ENCODE peak calls at places on chromosomes 3 and 15, in four cellular contexts. C is omental fat pad; H is suprapubic skin; L is effector memory CD4-positive, alpha-beta T cell. K is an unnamed sample.

GRCh38 chr3:21294768-21295167 is 456.2 kb downstream of the ZNF385D start:
- DNase-seq in C (no peak), H (no peak), L (no peak), K (no peak)

GRCh38 chr3:61117045-61117898 is 134.0 kb downstream of the FHIT start:
- DNase-seq in C (no peak), H (no peak), L (no peak), K (no peak)

GRCh38 chr3:71725279-71725991 is at the start of gene EIF4E3:
- DNase-seq in L (peak; percentile 27), C (no peak), H (peak; percentile 71), K (no peak)

GRCh38 chr15:92882697-92883642 is 17.2 kb upstream of the CHD2 start:
- DNase-seq in L (no peak), H (peak; percentile 74), C (no peak), K (no peak)

GRCh38 chr3:36175916-36176461 is 204.3 kb upstream of the STAC start:
- DNase-seq in C (no peak), H (no peak), L (no peak), K (no peak)

GRCh38 chr3:101973163-101973505 is 123.8 kb downstream of the NFKBIZ start:
- DNase-seq in C (no peak), L (no peak), H (no peak), K (no peak)

GRCh38 chr3:81554805-81555204 is 206.6 kb downstream of the GBE1 start:
- DNase-seq in C (no peak), L (no peak), H (no peak), K (no peak)

GRCh38 chr3:183583331-183584245 is 28.1 kb upstream of the KLHL6 start:
- DNase-seq in H (no peak), C (no peak), L (no peak), K (no peak)

GRCh38 chr15:62389887-62390792 is 225.1 kb upstream of the C2CD4B start:
- DNase-seq in H (peak; percentile 69), C (no peak), L (no peak), K (no peak)

GRCh38 chr15:31145271-31145911 is 43.9 kb upstream of the TRPM1 start:
- DNase-seq in C (no peak), H (no peak), L (no peak), K (no peak)

GRCh38 chr15:80265021-80265420 is 13.0 kb upstream of the CTXND1 start:
- DNase-seq in C (no peak), L (no peak), H (no peak), K (no peak)

GRCh38 chr3:100725935-100726334 is 16.6 kb downstream of the TFG start:
- DNase-seq in H (no peak), C (no peak), L (no peak), K (no peak)

GRCh38 chr3:128322030-128323022 is 144.4 kb downstream of the DNAJB8 start:
- DNase-seq in L (no peak), H (no peak), C (no peak), K (no peak)

GRCh38 chr15:27831384-27832262 is 267.5 kb downstream of the OCA2 start:
- DNase-seq in C (no peak), H (no peak), L (no peak), K (no peak)

GRCh38 chr3:169634618-169635236 is 28.8 kb downstream of the MECOM start:
- DNase-seq in C (no peak), H (no peak), L (no peak), K (no peak)

GRCh38 chr15:34976073-34976472 is 6.5 kb upstream of the AQR start:
- DNase-seq in H (no peak), L (no peak), C (no peak), K (no peak)

GRCh38 chr3:132549890-132550578 is 47.0 kb upstream of the ACKR4 start:
- DNase-seq in C (no peak), H (no peak), L (no peak), K (peak; percentile 9)

GRCh38 chr3:37171144-37171543 is 3.2 kb downstream of the LRRFIP2 start:
- DNase-seq in L (no peak), H (no peak), C (no peak), K (no peak)

GRCh38 chr3:50133283-50133615 is 21.9 kb upstream of the SEMA3F start:
- DNase-seq in L (no peak), H (no peak), C (no peak), K (no peak)

GRCh38 chr15:81887913-81888312 is 157.9 kb downstream of the MEX3B start:
- DNase-seq in L (no peak), H (no peak), C (no peak), K (no peak)

GRCh38 chr15:57708047-57708446 is 1.5 kb downstream of the POLR2M start:
- DNase-seq in H (no peak), L (no peak), C (no peak), K (no peak)

GRCh38 chr3:8387591-8387990 is 114.0 kb upstream of the LMCD1 start:
- DNase-seq in L (no peak), C (no peak), H (no peak), K (no peak)

GRCh38 chr15:80844011-80844732 is 65.0 kb downstream of the CEMIP start:
- DNase-seq in H (no peak), C (no peak), L (no peak), K (no peak)

GRCh38 chr3:181210275-181210674 is 220.7 kb upstream of the DNAJC19 start:
- DNase-seq in C (no peak), L (no peak), H (no peak), K (no peak)

GRCh38 chr3:194313642-194314430 is 37.3 kb downstream of the CPN2 start:
- DNase-seq in H (peak; percentile 87), C (no peak), L (no peak), K (no peak)

GRCh38 chr3:47035645-47036044 is 56.2 kb downstream of the NBEAL2 start:
- DNase-seq in C (no peak), H (no peak), L (no peak), K (no peak)

GRCh38 chr15:92683511-92683834 is 27.9 kb upstream of the FAM174B start:
- DNase-seq in H (no peak), C (no peak), L (no peak), K (no peak)

GRCh38 chr3:46280105-46280797 is 38.0 kb downstream of the CCR3 start:
- DNase-seq in L (peak; percentile 35), C (peak; percentile 45), H (no peak), K (no peak)

GRCh38 chr3:60703008-60703407 is 548.2 kb downstream of the FHIT start:
- DNase-seq in L (no peak), H (no peak), C (no peak), K (no peak)

GRCh38 chr3:178761024-178761423 is 224.8 kb downstream of the KCNMB2 start:
- DNase-seq in L (no peak), H (no peak), C (no peak), K (no peak)

GRCh38 chr3:112401617-112402016 is 68.7 kb downstream of the CD200 start:
- DNase-seq in L (no peak), C (no peak), H (no peak), K (no peak)

GRCh38 chr3:17310983-17311382 is 426.2 kb downstream of the PLCL2 start:
- DNase-seq in L (no peak), H (no peak), C (no peak), K (no peak)

GRCh38 chr3:53230789-53231188 is 25.0 kb downstream of the TKT start:
- DNase-seq in C (no peak), L (no peak), H (no peak), K (no peak)

GRCh38 chr15:36810656-36811449 is 231.4 kb downstream of the CDIN1 start:
- DNase-seq in C (no peak), L (no peak), H (no peak), K (no peak)

GRCh38 chr15:69304176-69304533 is 5.4 kb downstream of the PAQR5 start:
- DNase-seq in H (no peak), C (no peak), L (no peak), K (no peak)

GRCh38 chr3:196298521-196298920 is 11.0 kb upstream of the PCYT1A start:
- DNase-seq in C (no peak), H (no peak), L (no peak), K (no peak)

GRCh38 chr15:88624156-88624970 is 3.2 kb downstream of the AEN start:
- DNase-seq in L (no peak), C (no peak), H (no peak), K (no peak)

GRCh38 chr15:59276225-59277178 is 69.9 kb downstream of the LDHAL6B start:
- DNase-seq in L (no peak), C (no peak), H (no peak), K (no peak)

GRCh38 chr3:78633626-78634025 is 1134.2 kb downstream of the ROBO1 start:
- DNase-seq in H (no peak), C (no peak), L (no peak), K (no peak)